ENCODE peak calls at places on chromosome 21, in four cellular contexts. X is K562, K is HepG2, Z is IMR-90. B is an unnamed sample.

GRCh38 chr21:35932232-35932911 is 128.0 kb downstream of the SETD4 start:
- DNase-seq in X (no peak), Z (peak), K (no peak), B (no peak)

GRCh38 chr21:41478319-41479177 is 29.4 kb downstream of the TMPRSS2 start:
- DNase-seq in Z (no peak), X (no peak), K (no peak), B (no peak)

GRCh38 chr21:36847189-36847588 is 119.3 kb downstream of the HLCS start:
- DNase-seq in X (no peak), K (peak), Z (peak), B (peak)

GRCh38 chr21:46069719-46070279 is 28.1 kb upstream of the COL6A2 start:
- DNase-seq in X (no peak), K (no peak), Z (no peak), B (no peak)

GRCh38 chr21:38662224-38662568 is 143.5 kb upstream of the ETS2 start:
- DNase-seq in K (no peak), X (no peak), Z (no peak), B (no peak)

GRCh38 chr21:20882462-20883415 is 115.5 kb upstream of the NCAM2 start:
- DNase-seq in Z (peak), K (no peak), X (peak), B (peak)

GRCh38 chr21:15409031-15409430 is 320.8 kb upstream of the USP25 start:
- DNase-seq in Z (no peak), K (no peak), X (no peak), B (no peak)

GRCh38 chr21:20790113-20790512 is 208.1 kb upstream of the NCAM2 start:
- DNase-seq in Z (no peak), X (no peak), K (no peak), B (no peak)

GRCh38 chr21:21085206-21085605 is 87.0 kb downstream of the NCAM2 start:
- DNase-seq in K (no peak), X (no peak), Z (no peak), B (no peak)

GRCh38 chr21:26506951-26507350 is 66.1 kb downstream of the CYYR1 start:
- DNase-seq in K (no peak), Z (peak), X (no peak), B (no peak)

GRCh38 chr21:38740131-38740530 is 65.6 kb upstream of the ETS2 start:
- DNase-seq in X (no peak), Z (peak), K (no peak), B (no peak)

GRCh38 chr21:18245493-18245967 is 897 bp downstream of the CHODL start:
- DNase-seq in X (no peak), Z (no peak), K (peak), B (no peak)

GRCh38 chr21:24259241-24259640 is 1348.0 kb downstream of the MRPL39 start:
- DNase-seq in Z (peak), K (no peak), X (no peak), B (no peak)

GRCh38 chr21:38917045-38917774 is 111.5 kb downstream of the ETS2 start:
- DNase-seq in Z (no peak), X (no peak), K (peak), B (no peak)

GRCh38 chr21:32423846-32424535 is 11.5 kb downstream of the EVA1C start:
- DNase-seq in X (no peak), K (no peak), Z (no peak), B (no peak)

DNA sequence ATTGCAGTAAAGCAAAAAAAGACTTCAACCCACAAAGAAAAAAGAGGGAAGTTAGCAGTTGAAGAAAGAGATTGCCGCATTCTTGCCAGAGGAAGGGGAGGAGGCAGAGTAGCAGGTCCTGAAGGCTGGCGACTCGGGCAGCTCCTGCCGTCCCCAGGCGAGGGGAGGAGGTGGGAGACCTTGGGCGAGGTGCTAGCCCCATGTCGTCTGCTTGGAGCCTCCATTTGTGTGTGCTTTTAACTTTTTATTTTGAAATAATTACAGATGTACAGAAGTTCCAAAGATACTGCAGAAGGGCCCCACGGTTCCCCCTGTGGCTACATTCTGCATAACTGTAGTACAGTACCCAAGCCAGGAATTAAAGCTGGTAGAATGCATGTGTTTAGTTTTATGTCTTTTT is 6.8 kb downstream of the TRPM2 start:
- DNase-seq in K (no peak), X (no peak), Z (no peak), B (no peak)
- TF ChIP-seq MAFK in K (no peak), X (no peak), Z (no peak), B (no peak)

GRCh38 chr21:43703068-43703880 is 15.7 kb upstream of the PDXK start:
- DNase-seq in K (peak), Z (peak), X (peak), B (no peak)
- TF ChIP-seq MAZ in K (no peak), Z (no peak), X (no peak), B (no peak)

GRCh38 chr21:42756580-42757250 is 103.3 kb downstream of the PDE9A start:
- DNase-seq in K (no peak), X (no peak), Z (no peak), B (no peak)

GRCh38 chr21:42757422-42757821 is 104.0 kb downstream of the PDE9A start:
- DNase-seq in Z (no peak), X (no peak), K (no peak), B (no peak)

GRCh38 chr21:42758721-42759593 is 105.5 kb downstream of the PDE9A start:
- DNase-seq in X (no peak), K (no peak), Z (no peak), B (no peak)

GRCh38 chr21:42759594-42759927 is 106.1 kb downstream of the PDE9A start:
- DNase-seq in Z (no peak), K (no peak), X (no peak), B (no peak)

GRCh38 chr21:42757826-42758655 is 104.6 kb downstream of the PDE9A start:
- DNase-seq in X (no peak), K (no peak), Z (no peak), B (no peak)
- TF ChIP-seq MAFK in X (no peak), K (no peak), Z (no peak), B (no peak)

DNA sequence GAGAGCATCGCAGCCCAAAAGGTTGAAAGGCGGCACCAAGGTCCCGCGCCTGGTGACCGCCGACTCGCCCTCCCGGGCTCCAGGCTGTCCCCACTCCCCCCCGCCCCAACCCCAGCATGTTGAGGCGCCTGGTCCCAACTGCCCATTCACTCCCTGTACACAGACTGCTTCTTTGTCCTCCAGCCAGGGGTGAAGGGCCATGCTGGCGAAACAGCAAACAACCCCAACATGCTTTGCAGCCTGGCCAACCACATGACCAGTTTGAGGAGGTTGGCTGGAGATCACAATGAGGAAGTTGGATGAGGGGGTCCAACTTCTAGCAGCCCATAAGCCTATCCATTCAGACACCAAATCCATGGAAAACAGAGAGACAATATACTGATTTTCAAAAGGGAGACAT is 13.5 kb downstream of the PDE9A start:
- DNase-seq in X (no peak), K (peak), Z (no peak), B (no peak)
- TF ChIP-seq MAZ in X (no peak), K (no peak), Z (no peak), B (no peak)

GRCh38 chr21:34613679-34614442 is 1.1 kb downstream of the RCAN1 start:
- DNase-seq in K (no peak), Z (peak), X (peak), B (no peak)
- TF ChIP-seq MAFK in K (no peak), Z (no peak), X (no peak), B (no peak)

B was measured in A549.